ENCODE peak calls at places on chromosomes 6 and 20, in nine cellular contexts. G is T-helper 2 cell, X is brain microvascular endothelial cell, K is HuH-7, H is nucleus accumbens, T is ovary, J is WTC11, O is HFFc6, I is GM19239. A is an unnamed sample.

GRCh38 chr6:118876201-118876600 is 17.8 kb upstream of the ASF1A start:
- DNase-seq in H (no peak), I (no peak), G (no peak), J (no peak), K (no peak), X (no peak), T (no peak), O (peak), A (no peak)

GRCh38 chr6:43294536-43294935 is 3.5 kb upstream of the SLC22A7 start:
- DNase-seq in I (no peak), J (no peak), X (no peak), T (no peak), H (no peak), G (no peak), O (no peak), K (no peak), A (no peak)

GRCh38 chr6:1298768-1299167 is 13.1 kb upstream of the FOXQ1 start:
- DNase-seq in O (no peak), I (no peak), T (no peak), K (no peak), X (no peak), G (no peak), J (no peak), H (no peak), A (no peak)

GRCh38 chr6:17021539-17021889 is 80.3 kb upstream of the STMND1 start:
- DNase-seq in X (peak), O (no peak), G (no peak), K (no peak), J (no peak), I (no peak), T (no peak), H (no peak), A (no peak)

GRCh38 chr6:21354805-21355238 is 238.7 kb upstream of the SOX4 start:
- DNase-seq in I (no peak), G (no peak), X (no peak), H (no peak), O (no peak), K (peak), J (no peak), T (no peak), A (no peak)

GRCh38 chr6:105318660-105319059 is 84.2 kb downstream of the PREP start:
- DNase-seq in O (peak), J (no peak), G (no peak), T (no peak), K (no peak), I (no peak), H (no peak), X (peak), A (no peak)

GRCh38 chr20:10565191-10565921 is 108.4 kb downstream of the JAG1 start:
- DNase-seq in K (no peak), I (no peak), X (peak), O (peak), G (no peak), J (no peak), T (no peak), H (no peak), A (no peak)

GRCh38 chr20:38094968-38095689 is 61.6 kb downstream of the RPRD1B start:
- DNase-seq in O (no peak), X (no peak), I (no peak), H (no peak), T (no peak), G (no peak), J (no peak), K (no peak), A (no peak)

GRCh38 chr6:30727920-30728605 is 7.9 kb downstream of the TUBB start:
- DNase-seq in J (no peak), X (no peak), I (no peak), T (no peak), H (no peak), G (no peak), K (no peak), O (peak), A (no peak)

GRCh38 chr6:92989656-92990055 is 429.7 kb downstream of the EPHA7 start:
- DNase-seq in I (no peak), J (no peak), K (no peak), X (peak), T (no peak), G (no peak), H (no peak), O (no peak), A (no peak)

GRCh38 chr20:24990810-24991252 is 1.7 kb downstream of the APMAP start:
- DNase-seq in K (no peak), I (no peak), T (no peak), H (no peak), O (no peak), G (no peak), J (no peak), X (no peak), A (no peak)

GRCh38 chr6:159695984-159696383 is 2.9 kb upstream of the SOD2 start:
- DNase-seq in I (no peak), O (peak), G (no peak), K (no peak), X (no peak), J (no peak), H (no peak), T (no peak), A (no peak)

GRCh38 chr20:42338274-42339172 is 720.3 kb upstream of the CHD6 start:
- DNase-seq in K (no peak), X (no peak), I (no peak), T (no peak), G (no peak), H (no peak), O (no peak), J (no peak), A (no peak)

GRCh38 chr20:37294262-37294981 is 5.0 kb downstream of the MANBAL start:
- DNase-seq in H (no peak), X (peak), J (no peak), O (peak), T (no peak), G (no peak), K (no peak), I (no peak), A (no peak)

GRCh38 chr20:24376523-24377085 is 92.8 kb upstream of the SYNDIG1 start:
- DNase-seq in K (no peak), G (no peak), J (no peak), X (no peak), H (no peak), T (no peak), O (peak), I (no peak), A (no peak)

GRCh38 chr6:3294921-3295871 is 36.4 kb downstream of the PSMG4 start:
- DNase-seq in H (no peak), G (no peak), O (no peak), I (no peak), X (no peak), K (no peak), T (no peak), J (peak), A (no peak)

GRCh38 chr6:161546632-161547031 is 272.8 kb upstream of the AGPAT4 start:
- DNase-seq in K (no peak), O (no peak), H (no peak), I (no peak), T (no peak), J (no peak), X (no peak), G (no peak), A (no peak)

GRCh38 chr6:7424058-7424457 is 34.5 kb downstream of the RIOK1 start:
- DNase-seq in H (no peak), J (no peak), I (no peak), O (no peak), T (no peak), K (no peak), X (no peak), G (no peak), A (no peak)

GRCh38 chr20:21360686-21361085 is 36.6 kb downstream of the NKX2-4 start:
- DNase-seq in H (no peak), T (no peak), G (no peak), O (peak), X (no peak), I (no peak), K (no peak), J (no peak), A (no peak)

GRCh38 chr6:119678961-119679360 is 329.4 kb upstream of the MAN1A1 start:
- DNase-seq in O (no peak), G (no peak), X (no peak), K (no peak), T (no peak), I (no peak), H (no peak), J (no peak), A (no peak)

GRCh38 chr6:44452725-44453124 is 65.2 kb downstream of the CDC5L start:
- DNase-seq in O (peak), X (peak), H (no peak), T (no peak), I (no peak), J (no peak), G (no peak), K (no peak), A (no peak)

GRCh38 chr20:41411458-41411857 is 44.8 kb upstream of the EMILIN3 start:
- DNase-seq in O (peak), G (peak), I (no peak), T (no peak), J (no peak), K (no peak), H (no peak), X (no peak), A (no peak)

GRCh38 chr6:135419162-135419561 is 78.4 kb downstream of the AHI1 start:
- DNase-seq in X (peak), T (no peak), G (no peak), J (no peak), H (no peak), I (no peak), K (no peak), O (peak), A (no peak)

GRCh38 chr6:816510-817084 is 123.7 kb upstream of the EXOC2 start:
- DNase-seq in J (no peak), I (no peak), O (no peak), X (no peak), T (no peak), G (peak), K (no peak), H (no peak), A (no peak)

GRCh38 chr20:5918856-5919633 is 31.3 kb downstream of the TRMT6 start:
- DNase-seq in T (no peak), K (no peak), G (peak), O (peak), I (no peak), X (peak), H (no peak), J (no peak), A (no peak)

GRCh38 chr6:52544325-52545022 is 32.4 kb downstream of the TRAM2 start:
- DNase-seq in G (no peak), J (no peak), X (no peak), I (no peak), T (no peak), H (no peak), K (no peak), O (peak), A (no peak)

GRCh38 chr20:6976535-6976934 is 209.0 kb downstream of the BMP2 start:
- DNase-seq in I (no peak), J (no peak), G (no peak), O (no peak), X (no peak), K (peak), H (no peak), T (no peak), A (no peak)

GRCh38 chr6:14121936-14122344 is 4.4 kb downstream of the CD83 start:
- DNase-seq in K (no peak), T (no peak), H (no peak), I (peak), G (peak), J (no peak), O (no peak), X (no peak), A (no peak)

GRCh38 chr6:22825210-22825609 is 255.8 kb downstream of the HDGFL1 start:
- DNase-seq in G (no peak), O (no peak), X (no peak), T (no peak), K (no peak), H (no peak), I (no peak), J (no peak), A (no peak)

GRCh38 chr6:43040542-43041257 is 13.0 kb downstream of the CUL7 start:
- DNase-seq in T (no peak), G (no peak), H (no peak), K (no peak), X (no peak), O (no peak), J (no peak), I (no peak), A (no peak)

GRCh38 chr6:165819394-165819793 is 156.4 kb upstream of the PDE10A start:
- DNase-seq in T (no peak), X (peak), I (no peak), K (no peak), O (no peak), J (peak), G (no peak), H (no peak), A (no peak)

GRCh38 chr20:10790013-10790412 is 116.2 kb upstream of the JAG1 start:
- DNase-seq in G (no peak), J (no peak), I (no peak), X (no peak), K (peak), H (no peak), O (no peak), T (no peak), A (no peak)

GRCh38 chr6:16108996-16109658 is 19.8 kb upstream of the MYLIP start:
- DNase-seq in K (no peak), I (no peak), X (no peak), G (no peak), O (no peak), J (no peak), H (no peak), T (no peak), A (no peak)

GRCh38 chr6:89079611-89080213 is 839 bp upstream of the PNRC1 start:
- DNase-seq in X (peak), K (no peak), J (no peak), G (peak), H (peak), I (peak), T (peak), O (peak), A (peak)

GRCh38 chr6:71459162-71459561 is 170.6 kb downstream of the OGFRL1 start:
- DNase-seq in I (no peak), G (no peak), J (no peak), K (no peak), X (no peak), T (no peak), O (no peak), H (no peak), A (no peak)

GRCh38 chr20:52493177-52493711 is 301.7 kb upstream of the ZFP64 start:
- DNase-seq in K (no peak), I (no peak), O (no peak), X (no peak), H (no peak), J (no peak), T (no peak), G (no peak), A (no peak)

GRCh38 chr20:24948939-24949679 is at the start of gene CST7:
- DNase-seq in G (peak), O (no peak), I (peak), X (no peak), H (no peak), T (no peak), J (no peak), K (no peak), A (peak)

GRCh38 chr20:47432251-47433210 is 69.2 kb upstream of the NCOA3 start:
- DNase-seq in O (no peak), T (no peak), H (no peak), G (no peak), K (no peak), X (peak), J (no peak), I (no peak), A (no peak)

GRCh38 chr6:40482532-40482931 is 104.6 kb downstream of the LRFN2 start:
- DNase-seq in G (no peak), X (no peak), T (no peak), H (peak), I (no peak), J (peak), K (no peak), O (no peak), A (no peak)

A was measured in T-helper 22 cell.